ENCODE peak calls at places on chromosomes 3 and 15, in seven cellular contexts. Y is IMR-90, C is HCT116, E is transverse colon, M is cardiac muscle cell, N is foreskin fibroblast, U is Peyer's patch. V is an unnamed sample.

GRCh38 chr3:2218375-2218774 is 119.7 kb downstream of the CNTN4 start:
- DNase-seq in Y (no peak), C (no peak), E (no peak), M (no peak), N (no peak), U (no peak), V (no peak)

GRCh38 chr15:73781038-73781925 is 28.1 kb upstream of the INSYN1 start:
- DNase-seq in Y (peak), C (no peak), E (no peak), M (peak), N (peak), U (no peak), V (no peak)

GRCh38 chr3:65158023-65158422 is 470.2 kb upstream of the ADAMTS9 start:
- DNase-seq in Y (no peak), C (no peak), E (no peak), M (no peak), N (no peak), U (no peak), V (no peak)

GRCh38 chr3:11371758-11372157 is 99.6 kb downstream of the ATG7 start:
- DNase-seq in Y (no peak), C (no peak), E (no peak), M (no peak), N (no peak), U (no peak), V (no peak)

GRCh38 chr15:63971427-63971805 is 74.9 kb downstream of the DAPK2 start:
- DNase-seq in Y (no peak), C (no peak), E (peak), M (no peak), N (no peak), U (peak), V (no peak)

GRCh38 chr3:59771760-59772159 is 721.9 kb upstream of the CFAP20DC start:
- DNase-seq in Y (peak), C (no peak), E (no peak), M (peak), N (peak), U (no peak), V (no peak)

GRCh38 chr3:17740703-17741102 is 1.7 kb downstream of the TBC1D5 start:
- DNase-seq in Y (peak), C (no peak), E (no peak), M (peak), N (no peak), U (no peak), V (no peak)

GRCh38 chr3:27431116-27431515 is 53.1 kb downstream of the SLC4A7 start:
- DNase-seq in Y (peak), C (peak), E (no peak), M (peak), N (peak), U (no peak), V (peak)

GRCh38 chr3:13452490-13453335 is 27.4 kb upstream of the HDAC11 start:
- DNase-seq in Y (peak), C (peak), E (peak), M (peak), N (peak), U (peak), V (no peak)
- H3K4me3 ChIP-seq in Y (no peak), C (no peak), E (peak), M (no peak), N (peak), U (peak), V (no peak)

GRCh38 chr15:48811325-48811938 is 563 bp upstream of the CEP152 start:
- DNase-seq in Y (no peak), C (no peak), E (no peak), M (peak), N (no peak), U (no peak), V (no peak)
- TF ChIP-seq CTCF in Y (no peak), C (peak), E (no peak), M (peak), N (no peak), U (no peak), V (no peak)

GRCh38 chr15:60389261-60390077 is 8.3 kb downstream of the ANXA2 start:
- DNase-seq in Y (no peak), C (no peak), E (no peak), M (no peak), N (no peak), U (no peak), V (no peak)
- H3K4me3 ChIP-seq in Y (no peak), C (no peak), E (no peak), M (no peak), N (peak), U (no peak), V (peak)

GRCh38 chr15:69475769-69476358 is 23.2 kb downstream of the RPLP1 start:
- DNase-seq in Y (peak), C (peak), E (peak), M (peak), N (no peak), U (peak), V (no peak)
- TF ChIP-seq CTCF in Y (peak), C (peak), E (peak), M (peak), N (peak), U (peak), V (peak)

GRCh38 chr3:72951259-72951722 is 45.3 kb upstream of the PPP4R2 start:
- DNase-seq in Y (no peak), C (no peak), E (no peak), M (no peak), N (no peak), U (no peak), V (no peak)

GRCh38 chr3:72953325-72953956 is 43.2 kb upstream of the PPP4R2 start:
- DNase-seq in Y (peak), C (no peak), E (no peak), M (peak), N (no peak), U (no peak), V (no peak)

GRCh38 chr3:72949016-72949415 is 47.6 kb upstream of the PPP4R2 start:
- DNase-seq in Y (no peak), C (no peak), E (no peak), M (no peak), N (no peak), U (no peak), V (no peak)

GRCh38 chr3:72950372-72950771 is 46.2 kb upstream of the PPP4R2 start:
- DNase-seq in Y (no peak), C (no peak), E (no peak), M (no peak), N (no peak), U (no peak), V (no peak)

DNA sequence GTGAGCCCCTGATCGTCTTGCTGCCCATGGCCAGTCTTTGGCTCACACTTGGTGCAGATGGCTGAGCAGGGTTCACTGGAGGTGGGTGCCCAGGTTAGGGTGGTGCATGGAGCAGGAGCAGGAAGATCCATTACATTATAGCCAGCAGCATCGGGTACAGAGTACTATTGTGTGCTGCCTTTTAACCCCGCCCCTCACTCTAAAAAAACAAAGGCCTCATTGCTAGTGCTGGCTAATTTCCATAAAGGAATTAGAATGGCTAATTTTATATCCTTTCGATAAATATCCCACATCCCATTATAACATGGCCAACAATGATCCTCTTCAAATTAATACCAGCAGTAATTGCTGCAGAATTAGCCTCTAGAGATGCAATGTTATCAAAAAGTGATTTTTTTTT is 45.8 kb upstream of the PPP4R2 start:
- DNase-seq in Y (no peak), C (no peak), E (no peak), M (no peak), N (no peak), U (no peak), V (no peak)
- H3K4me3 ChIP-seq in Y (no peak), C (no peak), E (no peak), M (no peak), N (no peak), U (no peak), V (no peak)

GRCh38 chr3:49940667-49941249 is 808 bp downstream of the RBM6 start:
- DNase-seq in Y (no peak), C (no peak), E (no peak), M (no peak), N (no peak), U (no peak), V (no peak)

GRCh38 chr3:49937081-49937480 is 2.9 kb upstream of the RBM6 start:
- DNase-seq in Y (no peak), C (no peak), E (no peak), M (no peak), N (no peak), U (no peak), V (no peak)

GRCh38 chr3:49939858-49940666 is at the start of gene RBM6:
- DNase-seq in Y (peak), C (peak), E (peak), M (peak), N (peak), U (peak), V (peak)
- TF ChIP-seq CTCF in Y (no peak), C (no peak), E (no peak), M (no peak), N (no peak), U (peak), V (no peak)